ENCODE peak calls at places on chromosomes 3 and 15, in four cellular contexts. Z is mesothelial cell of epicardium; Y is stimulated activated naive CD8-positive, alpha-beta T cell treated with anti-CD3 and anti-CD28 coated beads, Interleukin-15, amount 100 ng/mL, for 72 hours; R is COR-L47. O is an unnamed sample.

GRCh38 chr3:126568776-126569342 is 10.1 kb upstream of the C3orf22 start:
- DNase-seq in Z (peak), Y (no peak), R (no peak), O (no peak)

GRCh38 chr3:56930706-56931105 is 129.0 kb upstream of the ARHGEF3 start:
- DNase-seq in Z (no peak), Y (no peak), R (no peak), O (no peak)

GRCh38 chr15:99564221-99565030 is 1.4 kb upstream of the MEF2A start:
- DNase-seq in Z (no peak), Y (no peak), R (no peak), O (peak)

GRCh38 chr3:14425574-14426304 is 23.3 kb downstream of the SLC6A6 start:
- DNase-seq in Z (no peak), Y (peak), R (no peak), O (peak)

GRCh38 chr3:37763338-37763737 is 98.3 kb upstream of the CTDSPL start:
- DNase-seq in Z (no peak), Y (no peak), R (no peak), O (no peak)

GRCh38 chr3:64685800-64686445 is 1.9 kb downstream of the ADAMTS9 start:
- DNase-seq in Z (peak), Y (no peak), R (no peak), O (no peak)

GRCh38 chr3:131535596-131535995 is 32.8 kb upstream of the MRPL3 start:
- DNase-seq in Z (no peak), Y (no peak), R (no peak), O (no peak)

GRCh38 chr15:34122771-34123183 is 20.9 kb downstream of the PGBD4 start:
- DNase-seq in Z (no peak), Y (no peak), R (no peak), O (peak)

GRCh38 chr3:195226900-195227447 is 44.0 kb downstream of the XXYLT1 start:
- DNase-seq in Z (peak), Y (no peak), R (no peak), O (no peak)

GRCh38 chr15:74269362-74270035 is 33.4 kb downstream of the CCDC33 start:
- DNase-seq in Z (no peak), Y (no peak), R (peak), O (peak)

GRCh38 chr3:21013566-21013965 is 737.4 kb downstream of the ZNF385D start:
- DNase-seq in Z (no peak), Y (no peak), R (no peak), O (no peak)

GRCh38 chr3:52714335-52715302 is 8.7 kb downstream of the SPCS1 start:
- DNase-seq in Z (no peak), Y (no peak), R (no peak), O (peak)

GRCh38 chr15:61749169-61749568 is 311.1 kb downstream of the VPS13C start:
- DNase-seq in Z (no peak), Y (no peak), R (no peak), O (no peak)

GRCh38 chr15:42581272-42581730 is 5.9 kb downstream of the STARD9 start:
- DNase-seq in Z (peak), Y (peak), R (peak), O (peak)

GRCh38 chr3:38327335-38328009 is 19.1 kb upstream of the XYLB start:
- DNase-seq in Z (no peak), Y (no peak), R (no peak), O (no peak)

GRCh38 chr3:179716811-179717210 is 64.0 kb downstream of the USP13 start:
- DNase-seq in Z (no peak), Y (no peak), R (no peak), O (no peak)

GRCh38 chr15:51775967-51776816 is 24.8 kb downstream of the TMOD2 start:
- DNase-seq in Z (peak), Y (peak), R (peak), O (peak)

GRCh38 chr3:183260167-183260904 is 7.3 kb downstream of the B3GNT5 start:
- DNase-seq in Z (no peak), Y (no peak), R (no peak), O (no peak)

GRCh38 chr3:149812165-149812605 is 830 bp upstream of the RNF13 start:
- DNase-seq in Z (no peak), Y (no peak), R (no peak), O (no peak)

GRCh38 chr3:126541628-126542339 is 16.9 kb downstream of the C3orf22 start:
- DNase-seq in Z (peak), Y (no peak), R (no peak), O (no peak)

GRCh38 chr3:50450135-50450911 is 53.1 kb downstream of the CACNA2D2 start:
- DNase-seq in Z (no peak), Y (peak), R (no peak), O (peak)

GRCh38 chr15:68208136-68208535 is 3.0 kb upstream of the CALML4 start:
- DNase-seq in Z (no peak), Y (no peak), R (no peak), O (no peak)

GRCh38 chr3:192836469-192836820 is 81.2 kb downstream of the MB21D2 start:
- DNase-seq in Z (no peak), Y (no peak), R (no peak), O (no peak)